ENCODE peak calls at places on chromosomes 12 and 14, in nine cellular contexts. O, P, D, N, L, S, B, T and R are unnamed samples.

GRCh38 chr12:6867407-6868210 is at the start of gene TPI1:
- DNase-seq in O (peak; percentile 88), P (peak; percentile 92), D (peak; percentile 88), N (peak; percentile 65), L (peak; percentile 74), S (peak; percentile 63), B (peak; percentile 25), T (peak; percentile 70), R (peak; percentile 86)

GRCh38 chr14:98752660-98753059 is 519.3 kb downstream of the BCL11B start:
- DNase-seq in O (no peak), P (no peak), D (no peak), N (no peak), L (no peak), S (no peak), B (no peak), T (no peak), R (no peak)

GRCh38 chr12:82964446-82964845 is 277.7 kb downstream of the TMTC2 start:
- DNase-seq in O (no peak), P (no peak), D (no peak), N (no peak), L (no peak), S (no peak), B (no peak), T (no peak), R (no peak)

GRCh38 chr14:99360774-99361595 is 89.0 kb upstream of the BCL11B start:
- DNase-seq in O (peak; percentile 7), P (peak; percentile 24), D (no peak), N (no peak), L (no peak), S (no peak), B (no peak), T (no peak), R (peak; percentile 34)

GRCh38 chr12:4645023-4645422 is 3.8 kb downstream of the AKAP3 start:
- DNase-seq in O (no peak), P (no peak), D (peak; percentile 1), N (no peak), L (no peak), S (no peak), B (no peak), T (no peak), R (no peak)

GRCh38 chr12:60279224-60279623 is 683.4 kb downstream of the SLC16A7 start:
- DNase-seq in O (no peak), P (no peak), D (no peak), N (peak; percentile 12), L (peak; percentile 84), S (no peak), B (no peak), T (no peak), R (no peak)

GRCh38 chr14:77498120-77498979 is at the start of gene ISM2:
- DNase-seq in O (peak; percentile 58), P (peak; percentile 60), D (peak; percentile 51), N (peak; percentile 2), L (peak; percentile 28), S (peak; percentile 22), B (no peak), T (peak; percentile 21), R (peak; percentile 50)

GRCh38 chr14:99412122-99413061 is 68.3 kb downstream of the SETD3 start:
- DNase-seq in O (peak; percentile 15), P (no peak), D (peak; percentile 73), N (peak; percentile 84), L (peak; percentile 25), S (no peak), B (no peak), T (no peak), R (peak; percentile 46)

GRCh38 chr12:909861-910260 is 39.6 kb downstream of the RAD52 start:
- DNase-seq in O (no peak), P (no peak), D (no peak), N (no peak), L (no peak), S (no peak), B (no peak), T (no peak), R (no peak)

GRCh38 chr12:57135487-57135886 is 7.2 kb downstream of the LRP1 start:
- DNase-seq in O (no peak), P (no peak), D (no peak), N (no peak), L (peak; percentile 46), S (no peak), B (no peak), T (no peak), R (no peak)

GRCh38 chr14:74934476-74935339 is 11.6 kb upstream of the RPS6KL1 start:
- DNase-seq in O (no peak), P (no peak), D (no peak), N (no peak), L (no peak), S (no peak), B (no peak), T (no peak), R (no peak)

GRCh38 chr14:76936483-76936882 is 92.0 kb downstream of the IRF2BPL start:
- DNase-seq in O (no peak), P (no peak), D (no peak), N (no peak), L (peak; percentile 54), S (no peak), B (no peak), T (no peak), R (no peak)

GRCh38 chr12:89179983-89180382 is 172.3 kb downstream of the DUSP6 start:
- DNase-seq in O (no peak), P (no peak), D (peak; percentile 39), N (peak; percentile 76), L (peak; percentile 73), S (no peak), B (peak; percentile 75), T (no peak), R (peak; percentile 81)

GRCh38 chr14:76968621-76969063 is 59.9 kb downstream of the IRF2BPL start:
- DNase-seq in O (no peak), P (no peak), D (no peak), N (no peak), L (no peak), S (no peak), B (peak; percentile 38), T (no peak), R (peak; percentile 52)